ENCODE peak calls at places on chromosome 9, in five cellular contexts. One of them, this sample, is unnamed.

GRCh38 chr9:137226338-137227056 is 805 bp upstream of the RNF224 start:
- ATAC-seq in left ventricle myocardium superior: no peak
- ATAC-seq in T-cell: no peak
- ATAC-seq in omental fat pad: no peak
- ATAC-seq in T-helper 17 cell: no peak
- ATAC-seq in this sample: no peak

GRCh38 chr9:115088856-115089255 is 29.1 kb downstream of the TNC start:
- ATAC-seq in omental fat pad: no peak
- ATAC-seq in T-cell: no peak
- ATAC-seq in T-helper 17 cell: no peak
- ATAC-seq in left ventricle myocardium superior: no peak
- ATAC-seq in this sample: no peak

GRCh38 chr9:2231831-2232230 is 216.7 kb downstream of the SMARCA2 start:
- ATAC-seq in omental fat pad: peak; percentile 43
- ATAC-seq in T-helper 17 cell: no peak
- ATAC-seq in T-cell: no peak
- ATAC-seq in left ventricle myocardium superior: peak; percentile 65
- ATAC-seq in this sample: peak; percentile 37

GRCh38 chr9:115522928-115523327 is 405.0 kb upstream of the TNC start:
- ATAC-seq in omental fat pad: no peak
- ATAC-seq in T-cell: no peak
- ATAC-seq in left ventricle myocardium superior: no peak
- ATAC-seq in T-helper 17 cell: no peak
- ATAC-seq in this sample: no peak

GRCh38 chr9:18864516-18864915 is 168.5 kb downstream of the SAXO1 start:
- ATAC-seq in T-cell: no peak
- ATAC-seq in T-helper 17 cell: no peak
- ATAC-seq in omental fat pad: no peak
- ATAC-seq in left ventricle myocardium superior: no peak
- ATAC-seq in this sample: no peak

GRCh38 chr9:115349542-115349941 is 231.6 kb upstream of the TNC start:
- ATAC-seq in T-helper 17 cell: no peak
- ATAC-seq in omental fat pad: no peak
- ATAC-seq in T-cell: no peak
- ATAC-seq in left ventricle myocardium superior: no peak
- ATAC-seq in this sample: no peak

GRCh38 chr9:108417726-108418125 is 438.1 kb downstream of the ACTL7B start:
- ATAC-seq in T-helper 17 cell: no peak
- ATAC-seq in T-cell: no peak
- ATAC-seq in left ventricle myocardium superior: no peak
- ATAC-seq in omental fat pad: no peak
- ATAC-seq in this sample: no peak

GRCh38 chr9:129458663-129459549 is 162.0 kb downstream of the C9orf50 start:
- ATAC-seq in T-helper 17 cell: no peak
- ATAC-seq in T-cell: peak; percentile 11
- ATAC-seq in omental fat pad: no peak
- ATAC-seq in left ventricle myocardium superior: peak; percentile 55
- ATAC-seq in this sample: peak; percentile 3

GRCh38 chr9:137138058-137138697 is 776 bp upstream of the GRIN1 start:
- ATAC-seq in left ventricle myocardium superior: no peak
- ATAC-seq in T-cell: no peak
- ATAC-seq in T-helper 17 cell: no peak
- ATAC-seq in omental fat pad: no peak
- ATAC-seq in this sample: no peak

GRCh38 chr9:130015353-130016019 is 27.5 kb downstream of the FNBP1 start:
- ATAC-seq in left ventricle myocardium superior: no peak
- ATAC-seq in omental fat pad: no peak
- ATAC-seq in T-helper 17 cell: no peak
- ATAC-seq in T-cell: no peak
- ATAC-seq in this sample: no peak

This sample was measured in gastroesophageal sphincter.